ENCODE peak calls at places on chromosome 7, in ten cellular contexts. One of them, this sample, is unnamed.

GRCh38 chr7:151741585-151741984 is 135.3 kb downstream of the PRKAG2 start:
- DNase-seq in anterior cingulate cortex: no peak
- DNase-seq in NCI-H1105: no peak
- DNase-seq in adipocyte: no peak
- DNase-seq in posterior cingulate gyrus: no peak
- DNase-seq in kidney tubule cell: no peak
- DNase-seq in activated CD4-positive, alpha-beta T cell treated with anti-CD3 and anti-CD28 coated beads, Interleukin-2, amount 50 U/mL, for 24 hours: no peak
- DNase-seq in progenitor cell of endocrine pancreas: no peak
- DNase-seq in SW 1271: no peak
- DNase-seq in IMR-90: no peak
- DNase-seq in this sample: no peak

GRCh38 chr7:51066405-51066882 is 250.2 kb downstream of the COBL start:
- DNase-seq in IMR-90: no peak
- DNase-seq in SW 1271: no peak
- DNase-seq in activated CD4-positive, alpha-beta T cell treated with anti-CD3 and anti-CD28 coated beads, Interleukin-2, amount 50 U/mL, for 24 hours: no peak
- DNase-seq in kidney tubule cell: no peak
- DNase-seq in adipocyte: no peak
- DNase-seq in anterior cingulate cortex: no peak
- DNase-seq in posterior cingulate gyrus: no peak
- DNase-seq in NCI-H1105: no peak
- DNase-seq in progenitor cell of endocrine pancreas: no peak
- DNase-seq in this sample: no peak

GRCh38 chr7:25594728-25595127 is 366.4 kb upstream of the NPVF start:
- DNase-seq in adipocyte: no peak
- DNase-seq in SW 1271: no peak
- DNase-seq in posterior cingulate gyrus: no peak
- DNase-seq in anterior cingulate cortex: no peak
- DNase-seq in progenitor cell of endocrine pancreas: no peak
- DNase-seq in activated CD4-positive, alpha-beta T cell treated with anti-CD3 and anti-CD28 coated beads, Interleukin-2, amount 50 U/mL, for 24 hours: no peak
- DNase-seq in IMR-90: no peak
- DNase-seq in kidney tubule cell: no peak
- DNase-seq in NCI-H1105: no peak
- DNase-seq in this sample: no peak

GRCh38 chr7:45253368-45253767 is 95.8 kb downstream of the RAMP3 start:
- DNase-seq in NCI-H1105: no peak
- DNase-seq in anterior cingulate cortex: no peak
- DNase-seq in progenitor cell of endocrine pancreas: no peak
- DNase-seq in kidney tubule cell: no peak
- DNase-seq in activated CD4-positive, alpha-beta T cell treated with anti-CD3 and anti-CD28 coated beads, Interleukin-2, amount 50 U/mL, for 24 hours: no peak
- DNase-seq in SW 1271: no peak
- DNase-seq in posterior cingulate gyrus: no peak
- DNase-seq in IMR-90: no peak
- DNase-seq in adipocyte: no peak
- DNase-seq in this sample: no peak

GRCh38 chr7:87152897-87153641 is 816 bp downstream of the DMTF1 start:
- DNase-seq in NCI-H1105: no peak
- DNase-seq in anterior cingulate cortex: peak
- DNase-seq in kidney tubule cell: peak
- DNase-seq in progenitor cell of endocrine pancreas: no peak
- DNase-seq in activated CD4-positive, alpha-beta T cell treated with anti-CD3 and anti-CD28 coated beads, Interleukin-2, amount 50 U/mL, for 24 hours: no peak
- DNase-seq in SW 1271: peak
- DNase-seq in posterior cingulate gyrus: peak
- DNase-seq in IMR-90: peak
- DNase-seq in adipocyte: peak
- DNase-seq in this sample: peak

GRCh38 chr7:98559958-98560357 is 57.1 kb upstream of the NPTX2 start:
- DNase-seq in adipocyte: no peak
- DNase-seq in SW 1271: peak
- DNase-seq in IMR-90: no peak
- DNase-seq in kidney tubule cell: no peak
- DNase-seq in activated CD4-positive, alpha-beta T cell treated with anti-CD3 and anti-CD28 coated beads, Interleukin-2, amount 50 U/mL, for 24 hours: no peak
- DNase-seq in anterior cingulate cortex: no peak
- DNase-seq in NCI-H1105: no peak
- DNase-seq in posterior cingulate gyrus: no peak
- DNase-seq in progenitor cell of endocrine pancreas: no peak
- DNase-seq in this sample: no peak

GRCh38 chr7:149320313-149321124 is 58.5 kb downstream of the ZNF783 start:
- DNase-seq in progenitor cell of endocrine pancreas: no peak
- DNase-seq in NCI-H1105: no peak
- DNase-seq in kidney tubule cell: no peak
- DNase-seq in SW 1271: no peak
- DNase-seq in adipocyte: no peak
- DNase-seq in activated CD4-positive, alpha-beta T cell treated with anti-CD3 and anti-CD28 coated beads, Interleukin-2, amount 50 U/mL, for 24 hours: no peak
- DNase-seq in anterior cingulate cortex: no peak
- DNase-seq in IMR-90: no peak
- DNase-seq in posterior cingulate gyrus: no peak
- DNase-seq in this sample: no peak

GRCh38 chr7:137681657-137682562 is 164.9 kb downstream of the DGKI start:
- DNase-seq in IMR-90: peak
- DNase-seq in adipocyte: peak
- DNase-seq in posterior cingulate gyrus: no peak
- DNase-seq in kidney tubule cell: peak
- DNase-seq in NCI-H1105: no peak
- DNase-seq in anterior cingulate cortex: no peak
- DNase-seq in activated CD4-positive, alpha-beta T cell treated with anti-CD3 and anti-CD28 coated beads, Interleukin-2, amount 50 U/mL, for 24 hours: no peak
- DNase-seq in progenitor cell of endocrine pancreas: no peak
- DNase-seq in SW 1271: no peak
- DNase-seq in this sample: peak

GRCh38 chr7:39732837-39733804 is 109.7 kb downstream of the RALA start:
- DNase-seq in progenitor cell of endocrine pancreas: peak
- DNase-seq in SW 1271: peak
- DNase-seq in IMR-90: peak
- DNase-seq in posterior cingulate gyrus: peak
- DNase-seq in activated CD4-positive, alpha-beta T cell treated with anti-CD3 and anti-CD28 coated beads, Interleukin-2, amount 50 U/mL, for 24 hours: peak
- DNase-seq in kidney tubule cell: peak
- DNase-seq in NCI-H1105: peak
- DNase-seq in adipocyte: peak
- DNase-seq in anterior cingulate cortex: peak
- DNase-seq in this sample: peak

GRCh38 chr7:41787951-41788350 is 85.1 kb upstream of the INHBA start:
- DNase-seq in anterior cingulate cortex: no peak
- DNase-seq in kidney tubule cell: peak
- DNase-seq in activated CD4-positive, alpha-beta T cell treated with anti-CD3 and anti-CD28 coated beads, Interleukin-2, amount 50 U/mL, for 24 hours: no peak
- DNase-seq in adipocyte: peak
- DNase-seq in IMR-90: no peak
- DNase-seq in progenitor cell of endocrine pancreas: no peak
- DNase-seq in posterior cingulate gyrus: no peak
- DNase-seq in NCI-H1105: no peak
- DNase-seq in SW 1271: no peak
- DNase-seq in this sample: peak

GRCh38 chr7:139897422-139898085 is 68.5 kb downstream of the TBXAS1 start:
- DNase-seq in kidney tubule cell: peak
- DNase-seq in anterior cingulate cortex: no peak
- DNase-seq in activated CD4-positive, alpha-beta T cell treated with anti-CD3 and anti-CD28 coated beads, Interleukin-2, amount 50 U/mL, for 24 hours: no peak
- DNase-seq in adipocyte: no peak
- DNase-seq in NCI-H1105: no peak
- DNase-seq in progenitor cell of endocrine pancreas: no peak
- DNase-seq in SW 1271: no peak
- DNase-seq in posterior cingulate gyrus: no peak
- DNase-seq in IMR-90: no peak
- DNase-seq in this sample: no peak

GRCh38 chr7:2698581-2699288 is 10.7 kb downstream of the AMZ1 start:
- DNase-seq in kidney tubule cell: no peak
- DNase-seq in anterior cingulate cortex: no peak
- DNase-seq in adipocyte: no peak
- DNase-seq in posterior cingulate gyrus: no peak
- DNase-seq in NCI-H1105: no peak
- DNase-seq in progenitor cell of endocrine pancreas: no peak
- DNase-seq in IMR-90: no peak
- DNase-seq in activated CD4-positive, alpha-beta T cell treated with anti-CD3 and anti-CD28 coated beads, Interleukin-2, amount 50 U/mL, for 24 hours: peak
- DNase-seq in SW 1271: no peak
- DNase-seq in this sample: no peak

GRCh38 chr7:79034733-79035132 is 418.7 kb downstream of the MAGI2 start:
- DNase-seq in adipocyte: no peak
- DNase-seq in progenitor cell of endocrine pancreas: no peak
- DNase-seq in kidney tubule cell: no peak
- DNase-seq in SW 1271: no peak
- DNase-seq in NCI-H1105: peak
- DNase-seq in posterior cingulate gyrus: no peak
- DNase-seq in IMR-90: no peak
- DNase-seq in anterior cingulate cortex: no peak
- DNase-seq in activated CD4-positive, alpha-beta T cell treated with anti-CD3 and anti-CD28 coated beads, Interleukin-2, amount 50 U/mL, for 24 hours: no peak
- DNase-seq in this sample: no peak

GRCh38 chr7:120405652-120406051 is 132.7 kb downstream of the KCND2 start:
- DNase-seq in activated CD4-positive, alpha-beta T cell treated with anti-CD3 and anti-CD28 coated beads, Interleukin-2, amount 50 U/mL, for 24 hours: no peak
- DNase-seq in posterior cingulate gyrus: no peak
- DNase-seq in adipocyte: no peak
- DNase-seq in SW 1271: no peak
- DNase-seq in kidney tubule cell: no peak
- DNase-seq in NCI-H1105: no peak
- DNase-seq in IMR-90: no peak
- DNase-seq in progenitor cell of endocrine pancreas: no peak
- DNase-seq in anterior cingulate cortex: no peak
- DNase-seq in this sample: no peak

This sample was measured in EH.